ENCODE peak calls at places on chromosomes 4 and X, in six cellular contexts. One of them, this sample, is unnamed.

GRCh38 chrX:121160987-121161386 is 113.6 kb downstream of the GLUD2 start:
- DNase-seq in transverse colon: no peak
- DNase-seq in K562: peak
- DNase-seq in spleen: no peak
- DNase-seq in endothelial cell of umbilical vein: no peak
- DNase-seq in suprapubic skin: no peak
- DNase-seq in this sample: no peak

GRCh38 chr4:65600656-65601055 is 69.6 kb downstream of the EPHA5 start:
- DNase-seq in transverse colon: no peak
- DNase-seq in K562: no peak
- DNase-seq in spleen: no peak
- DNase-seq in endothelial cell of umbilical vein: no peak
- DNase-seq in suprapubic skin: no peak
- DNase-seq in this sample: no peak

GRCh38 chrX:72121381-72121780 is 10.3 kb downstream of the RTL5 start:
- DNase-seq in transverse colon: peak
- DNase-seq in K562: no peak
- DNase-seq in spleen: peak
- DNase-seq in endothelial cell of umbilical vein: peak
- DNase-seq in suprapubic skin: no peak
- DNase-seq in this sample: no peak

GRCh38 chr4:183875251-183875825 is 29.8 kb upstream of the STOX2 start:
- DNase-seq in transverse colon: no peak
- DNase-seq in K562: no peak
- DNase-seq in spleen: no peak
- DNase-seq in endothelial cell of umbilical vein: no peak
- DNase-seq in suprapubic skin: no peak
- DNase-seq in this sample: no peak

GRCh38 chrX:38806054-38806389 is 4.8 kb downstream of the MID1IP1 start:
- DNase-seq in transverse colon: no peak
- DNase-seq in K562: peak
- DNase-seq in spleen: no peak
- DNase-seq in endothelial cell of umbilical vein: no peak
- DNase-seq in suprapubic skin: no peak
- DNase-seq in this sample: no peak

GRCh38 chr4:157804986-157805385 is 367.8 kb downstream of the GASK1B start:
- DNase-seq in transverse colon: no peak
- DNase-seq in K562: no peak
- DNase-seq in spleen: no peak
- DNase-seq in endothelial cell of umbilical vein: peak
- DNase-seq in suprapubic skin: no peak
- DNase-seq in this sample: no peak

GRCh38 chrX:1440506-1440905 is 12.2 kb downstream of the ASMTL start:
- DNase-seq in transverse colon: no peak
- DNase-seq in K562: no peak
- DNase-seq in spleen: peak
- DNase-seq in endothelial cell of umbilical vein: no peak
- DNase-seq in suprapubic skin: peak
- DNase-seq in this sample: no peak

GRCh38 chr4:123587983-123588494 is 191.4 kb downstream of the SPRY1 start:
- DNase-seq in transverse colon: peak
- DNase-seq in K562: peak
- DNase-seq in spleen: no peak
- DNase-seq in endothelial cell of umbilical vein: peak
- DNase-seq in suprapubic skin: peak
- DNase-seq in this sample: no peak

GRCh38 chr4:38034986-38035882 is 75.0 kb downstream of the PTTG2 start:
- DNase-seq in transverse colon: no peak
- DNase-seq in K562: peak
- DNase-seq in spleen: no peak
- DNase-seq in endothelial cell of umbilical vein: peak
- DNase-seq in suprapubic skin: no peak
- DNase-seq in this sample: peak

GRCh38 chrX:120251471-120252011 is 929 bp downstream of the ZBTB33 start:
- DNase-seq in transverse colon: peak
- DNase-seq in K562: peak
- DNase-seq in spleen: peak
- DNase-seq in endothelial cell of umbilical vein: peak
- DNase-seq in suprapubic skin: no peak
- DNase-seq in this sample: no peak

DNA sequence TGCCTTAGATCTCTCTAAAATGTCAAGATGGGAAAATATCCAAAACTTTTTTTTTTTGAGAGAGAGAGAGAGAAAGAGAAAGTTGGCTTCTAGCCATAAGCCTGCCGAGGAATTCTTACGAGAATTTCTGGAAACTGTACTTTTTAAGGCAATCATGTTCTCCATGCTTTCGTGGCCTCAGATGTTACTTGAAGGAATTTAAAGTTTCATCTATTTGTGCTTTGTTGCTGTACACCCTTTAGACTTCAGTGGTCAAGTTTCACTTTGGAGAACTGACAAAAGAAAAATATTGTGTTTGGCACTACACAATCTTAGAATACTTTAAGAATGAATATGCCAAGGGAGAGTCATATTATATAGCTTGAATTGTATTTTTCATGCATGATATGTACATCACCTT is 53.9 kb downstream of the FAT4 start:
- DNase-seq in transverse colon: no peak
- DNase-seq in K562: no peak
- DNase-seq in spleen: no peak
- DNase-seq in endothelial cell of umbilical vein: peak
- DNase-seq in suprapubic skin: no peak
- DNase-seq in this sample: peak
- TF ChIP-seq POLR2AphosphoS5 in transverse colon: no peak
- TF ChIP-seq POLR2AphosphoS5 in K562: no peak
- TF ChIP-seq POLR2AphosphoS5 in spleen: no peak
- TF ChIP-seq POLR2AphosphoS5 in endothelial cell of umbilical vein: no peak
- TF ChIP-seq POLR2AphosphoS5 in suprapubic skin: no peak
- TF ChIP-seq POLR2AphosphoS5 in this sample: no peak

GRCh38 chr4:8336412-8337075 is 67.0 kb downstream of the HTRA3 start:
- DNase-seq in transverse colon: no peak
- DNase-seq in K562: peak
- DNase-seq in spleen: no peak
- DNase-seq in endothelial cell of umbilical vein: no peak
- DNase-seq in suprapubic skin: no peak
- DNase-seq in this sample: no peak
- H3K4me3 ChIP-seq in transverse colon: no peak
- H3K4me3 ChIP-seq in K562: no peak
- H3K4me3 ChIP-seq in spleen: no peak
- H3K4me3 ChIP-seq in endothelial cell of umbilical vein: no peak
- H3K4me3 ChIP-seq in suprapubic skin: no peak
- H3K4me3 ChIP-seq in this sample: no peak

GRCh38 chr4:128587382-128587781 is 222.1 kb upstream of the JADE1 start:
- DNase-seq in transverse colon: no peak
- DNase-seq in K562: no peak
- DNase-seq in spleen: no peak
- DNase-seq in endothelial cell of umbilical vein: no peak
- DNase-seq in suprapubic skin: no peak
- DNase-seq in this sample: no peak

GRCh38 chr4:128582319-128582948 is 227.1 kb upstream of the JADE1 start:
- DNase-seq in transverse colon: no peak
- DNase-seq in K562: peak
- DNase-seq in spleen: no peak
- DNase-seq in endothelial cell of umbilical vein: no peak
- DNase-seq in suprapubic skin: no peak
- DNase-seq in this sample: no peak

GRCh38 chr4:128589384-128589957 is 220.0 kb upstream of the JADE1 start:
- DNase-seq in transverse colon: no peak
- DNase-seq in K562: no peak
- DNase-seq in spleen: no peak
- DNase-seq in endothelial cell of umbilical vein: no peak
- DNase-seq in suprapubic skin: no peak
- DNase-seq in this sample: no peak

GRCh38 chr4:128579454-128579853 is 230.0 kb upstream of the JADE1 start:
- DNase-seq in transverse colon: no peak
- DNase-seq in K562: no peak
- DNase-seq in spleen: no peak
- DNase-seq in endothelial cell of umbilical vein: no peak
- DNase-seq in suprapubic skin: no peak
- DNase-seq in this sample: no peak

GRCh38 chr4:128583753-128584712 is 225.5 kb upstream of the JADE1 start:
- DNase-seq in transverse colon: no peak
- DNase-seq in K562: no peak
- DNase-seq in spleen: no peak
- DNase-seq in endothelial cell of umbilical vein: no peak
- DNase-seq in suprapubic skin: no peak
- DNase-seq in this sample: no peak
- TF ChIP-seq POLR2AphosphoS5 in transverse colon: no peak
- TF ChIP-seq POLR2AphosphoS5 in K562: no peak
- TF ChIP-seq POLR2AphosphoS5 in spleen: no peak
- TF ChIP-seq POLR2AphosphoS5 in endothelial cell of umbilical vein: no peak
- TF ChIP-seq POLR2AphosphoS5 in suprapubic skin: no peak
- TF ChIP-seq POLR2AphosphoS5 in this sample: no peak

DNA sequence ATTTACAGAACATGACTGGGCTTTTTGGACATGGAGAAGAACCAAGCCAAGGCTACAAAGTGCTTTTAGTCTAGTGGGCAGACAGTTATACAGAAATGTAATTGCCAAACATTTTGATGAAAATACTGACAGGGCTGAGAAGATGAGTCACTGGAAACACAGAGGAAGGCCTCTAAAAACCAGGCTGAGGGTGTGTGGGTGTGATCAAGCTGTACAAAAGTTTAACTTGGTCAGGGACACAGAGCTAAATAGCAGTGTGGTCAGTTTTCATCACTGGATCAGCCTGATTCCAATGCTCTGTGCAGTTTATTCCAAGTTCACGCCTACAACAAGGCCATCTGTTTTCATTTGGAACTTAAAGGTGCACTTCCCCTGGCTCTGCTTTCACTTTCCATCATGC is 10.6 kb downstream of the CENPVL3 start:
- DNase-seq in transverse colon: no peak
- DNase-seq in K562: no peak
- DNase-seq in spleen: no peak
- DNase-seq in endothelial cell of umbilical vein: no peak
- DNase-seq in suprapubic skin: no peak
- DNase-seq in this sample: no peak
- H3K4me3 ChIP-seq in transverse colon: no peak
- H3K4me3 ChIP-seq in K562: no peak
- H3K4me3 ChIP-seq in spleen: no peak
- H3K4me3 ChIP-seq in endothelial cell of umbilical vein: no peak
- H3K4me3 ChIP-seq in suprapubic skin: no peak
- H3K4me3 ChIP-seq in this sample: no peak

DNA sequence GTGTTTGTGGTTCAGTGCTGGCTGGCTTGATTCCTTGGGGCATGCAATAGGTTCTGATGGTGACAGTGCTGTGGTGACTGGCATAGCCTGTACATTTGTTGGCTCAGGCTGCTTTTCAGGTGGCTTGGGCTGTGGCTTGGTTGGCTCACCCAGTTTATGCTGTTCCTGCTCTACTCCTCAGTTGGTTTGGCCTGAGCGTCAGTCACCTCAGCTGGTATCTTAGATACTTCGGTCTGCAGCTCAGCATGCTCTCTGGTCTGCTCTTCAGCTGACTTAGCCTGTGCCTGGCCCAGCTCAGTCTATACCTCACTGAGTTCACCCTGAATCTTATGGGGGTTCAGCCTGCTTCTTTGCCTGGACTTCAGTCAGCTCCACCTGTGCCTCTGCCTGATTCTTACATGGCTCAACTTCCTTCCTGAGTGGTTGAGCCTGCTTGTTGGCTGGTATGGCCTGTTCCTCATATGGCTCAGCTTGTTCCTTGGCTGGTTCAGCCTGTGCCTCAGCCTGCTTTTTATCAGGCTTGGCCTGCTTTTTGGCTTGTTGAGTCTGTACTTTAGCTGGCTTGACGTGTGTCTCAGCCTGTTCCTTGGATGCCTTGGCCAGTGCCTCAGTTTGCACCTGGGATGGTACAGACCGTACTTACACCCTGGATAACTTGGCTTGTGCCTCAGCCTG is 170.6 kb downstream of the MSN start:
- DNase-seq in transverse colon: no peak
- DNase-seq in K562: no peak
- DNase-seq in spleen: no peak
- DNase-seq in endothelial cell of umbilical vein: no peak
- DNase-seq in suprapubic skin: no peak
- DNase-seq in this sample: no peak
- TF ChIP-seq POLR2AphosphoS5 in transverse colon: no peak
- TF ChIP-seq POLR2AphosphoS5 in K562: no peak
- TF ChIP-seq POLR2AphosphoS5 in spleen: no peak
- TF ChIP-seq POLR2AphosphoS5 in endothelial cell of umbilical vein: no peak
- TF ChIP-seq POLR2AphosphoS5 in suprapubic skin: peak
- TF ChIP-seq POLR2AphosphoS5 in this sample: no peak

GRCh38 chrX:48538641-48539344 is 721 bp upstream of the TBC1D25 start:
- DNase-seq in transverse colon: no peak
- DNase-seq in K562: no peak
- DNase-seq in spleen: peak
- DNase-seq in endothelial cell of umbilical vein: no peak
- DNase-seq in suprapubic skin: no peak
- DNase-seq in this sample: no peak
- H3K4me3 ChIP-seq in transverse colon: no peak
- H3K4me3 ChIP-seq in K562: peak
- H3K4me3 ChIP-seq in spleen: peak
- H3K4me3 ChIP-seq in endothelial cell of umbilical vein: no peak
- H3K4me3 ChIP-seq in suprapubic skin: peak
- H3K4me3 ChIP-seq in this sample: peak

This sample was measured in SK-N-MC.